ENCODE peak calls at places on chromosomes 1 and 21, in four cellular contexts. J, Z, I and B are unnamed samples.

GRCh38 chr21:28971171-28971570 is 21.5 kb downstream of the LTN1 start:
- DNase-seq in J (no peak), Z (no peak), I (no peak), B (no peak)

GRCh38 chr1:42340093-42340492 is 5.1 kb upstream of the FOXJ3 start:
- DNase-seq in J (no peak), Z (no peak), I (no peak), B (no peak)

GRCh38 chr1:114740331-114740730 is 17.5 kb downstream of the CSDE1 start:
- DNase-seq in J (no peak), Z (no peak), I (no peak), B (no peak)

GRCh38 chr1:55214214-55214902 is 806 bp downstream of the USP24 start:
- DNase-seq in J (peak), Z (peak), I (peak), B (peak)

GRCh38 chr1:91997607-91998195 is 32.1 kb upstream of the EPHX4 start:
- DNase-seq in J (peak), Z (no peak), I (no peak), B (no peak)

GRCh38 chr1:115526900-115527299 is 114.9 kb upstream of the VANGL1 start:
- DNase-seq in J (no peak), Z (no peak), I (peak), B (no peak)

GRCh38 chr21:31198575-31198974 is 145.5 kb downstream of the TIAM1 start:
- DNase-seq in J (peak), Z (no peak), I (no peak), B (peak)

GRCh38 chr1:68174173-68175113 is 57.9 kb downstream of the WLS start:
- DNase-seq in J (peak), Z (no peak), I (no peak), B (no peak)

GRCh38 chr1:19425643-19426245 is 59.6 kb downstream of the CAPZB start:
- DNase-seq in J (no peak), Z (no peak), I (no peak), B (no peak)

GRCh38 chr21:40143822-40144525 is 276.7 kb downstream of the PCP4 start:
- DNase-seq in J (peak), Z (peak), I (peak), B (peak)

GRCh38 chr1:27045973-27046558 is 33.4 kb upstream of the TENT5B start:
- DNase-seq in J (peak), Z (peak), I (peak), B (peak)

GRCh38 chr1:67850611-67851075 is 17.4 kb upstream of the GNG12 start:
- DNase-seq in J (no peak), Z (no peak), I (no peak), B (no peak)

GRCh38 chr21:26169611-26170470 is 729 bp downstream of the APP start:
- DNase-seq in J (peak), Z (peak), I (peak), B (no peak)

GRCh38 chr1:219339466-219339865 is 165.8 kb downstream of the LYPLAL1 start:
- DNase-seq in J (no peak), Z (no peak), I (no peak), B (no peak)

GRCh38 chr21:43965911-43966585 is 46.1 kb upstream of the TRAPPC10 start:
- DNase-seq in J (no peak), Z (no peak), I (no peak), B (no peak)

GRCh38 chr21:43968410-43969114 is 43.5 kb upstream of the TRAPPC10 start:
- DNase-seq in J (no peak), Z (no peak), I (no peak), B (no peak)

GRCh38 chr21:43966946-43967512 is 45.1 kb upstream of the TRAPPC10 start:
- DNase-seq in J (no peak), Z (no peak), I (no peak), B (no peak)

GRCh38 chr21:43969115-43969444 is 43.0 kb upstream of the TRAPPC10 start:
- DNase-seq in J (no peak), Z (no peak), I (no peak), B (no peak)

DNA sequence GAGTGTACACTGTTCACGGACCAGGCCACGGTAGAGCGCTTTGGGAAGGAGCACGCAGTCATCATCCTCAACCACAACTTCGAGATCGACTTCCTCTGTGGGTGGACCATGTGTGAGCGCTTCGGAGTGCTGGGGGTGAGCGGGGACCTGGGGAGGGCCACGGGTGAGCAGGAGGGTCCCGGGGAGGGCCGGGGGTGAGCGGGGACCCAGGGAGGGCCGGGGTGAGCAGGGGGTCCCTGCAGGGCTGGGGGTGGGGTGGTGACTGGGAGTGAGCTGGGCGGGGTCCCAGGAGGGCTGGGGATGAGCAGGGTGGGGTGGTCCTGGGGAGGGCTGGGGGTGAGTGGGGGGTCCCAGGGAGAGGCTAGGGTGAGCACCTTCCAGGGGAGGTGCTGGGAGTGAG is 44.1 kb upstream of the TRAPPC10 start:
- DNase-seq in J (no peak), Z (no peak), I (no peak), B (no peak)
- TF ChIP-seq TEAD4 in J (no peak), Z (no peak), I (no peak), B (no peak)

GRCh38 chr1:159921700-159922498 is 3.4 kb downstream of the TAGLN2 start:
- DNase-seq in J (peak), Z (no peak), I (no peak), B (peak)
- TF ChIP-seq TEAD4 in J (no peak), Z (no peak), I (no peak), B (peak)

DNA sequence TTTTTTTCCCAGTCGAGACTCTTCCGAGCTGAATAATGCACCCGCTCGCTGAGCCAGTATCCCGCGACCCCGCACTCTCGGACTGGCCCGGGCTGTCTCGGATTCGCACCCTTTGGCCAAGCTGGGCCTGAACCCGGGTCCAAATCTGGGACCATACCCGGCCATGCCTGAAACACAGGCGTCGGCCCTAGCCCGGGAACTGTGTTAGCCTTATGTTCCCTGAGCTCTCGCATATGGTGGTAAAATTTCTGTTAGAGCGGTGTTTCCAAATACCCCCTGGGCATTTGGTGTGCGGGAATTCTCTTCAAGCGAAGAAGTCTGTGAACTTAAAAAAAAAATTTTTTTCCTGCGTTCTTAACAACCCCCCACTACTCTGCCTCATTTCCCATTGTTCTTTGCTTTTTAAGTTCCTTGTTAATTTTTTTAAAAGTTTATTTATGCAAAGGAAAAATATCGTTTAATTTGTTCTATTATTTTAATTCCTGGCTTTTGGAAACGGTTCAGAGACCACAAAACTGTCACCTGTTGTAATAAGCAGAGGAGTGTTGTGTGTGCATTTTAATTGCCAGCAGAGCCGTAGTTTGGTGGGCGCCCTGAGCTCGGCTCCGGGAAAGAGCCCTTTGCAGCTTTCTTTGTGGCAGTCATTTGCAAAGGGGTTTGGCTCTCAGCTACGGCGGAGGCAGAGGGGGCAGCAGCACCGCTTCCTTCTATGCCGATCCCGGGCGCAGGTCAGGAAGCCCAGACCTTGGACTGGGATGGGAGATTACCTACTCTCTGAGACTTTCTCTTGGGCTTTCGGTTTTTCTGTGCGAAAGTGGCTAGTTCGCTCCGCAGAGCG is 3.3 kb downstream of the RNF220 start:
- DNase-seq in J (no peak), Z (peak), I (no peak), B (no peak)
- TF ChIP-seq TEAD4 in J (no peak), Z (no peak), I (no peak), B (no peak)

GRCh38 chr21:16536661-16537359 is 807.0 kb downstream of the USP25 start:
- DNase-seq in J (no peak), Z (no peak), I (no peak), B (no peak)
- TF ChIP-seq TEAD4 in J (no peak), Z (no peak), I (no peak), B (no peak)

DNA sequence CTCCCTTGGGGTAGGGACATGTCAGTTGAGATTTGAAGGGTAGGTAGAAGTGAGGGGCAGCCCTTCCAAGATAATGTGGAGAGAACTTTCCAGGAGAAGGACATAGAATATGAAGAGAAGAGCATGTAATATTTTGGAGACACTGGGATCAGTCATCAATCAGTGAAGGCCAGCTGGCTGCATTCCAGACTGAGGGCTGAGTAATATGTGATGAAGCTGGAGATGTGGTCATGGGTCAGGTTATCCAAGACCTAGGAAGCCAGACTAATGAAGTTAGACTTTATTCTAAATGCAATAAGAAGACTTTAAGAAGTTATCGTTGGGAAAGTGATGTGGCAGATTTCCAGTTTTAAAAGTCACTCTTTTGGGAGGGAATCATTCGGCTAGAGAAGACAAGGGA is 262.0 kb downstream of the HMCN1 start:
- DNase-seq in J (no peak), Z (no peak), I (no peak), B (no peak)
- TF ChIP-seq TEAD4 in J (no peak), Z (no peak), I (no peak), B (no peak)